ENCODE peak calls at places on chromosome 9, in five cellular contexts. N is H9, W is kidney epithelial cell, O is heart left ventricle, V is A549. D is an unnamed sample.

GRCh38 chr9:109317979-109318671 is 2.7 kb downstream of the EPB41L4B start:
- DNase-seq in N (peak), W (no peak), O (no peak), V (no peak), D (no peak)

GRCh38 chr9:114315723-114316363 is 7.1 kb upstream of the ORM1 start:
- DNase-seq in N (no peak), W (no peak), O (no peak), V (no peak), D (no peak)

GRCh38 chr9:116320180-116320799 is 166.7 kb downstream of the PAPPA start:
- DNase-seq in N (no peak), W (no peak), O (no peak), V (no peak), D (no peak)

GRCh38 chr9:89408628-89409101 is 89.2 kb downstream of the SEMA4D start:
- DNase-seq in N (no peak), W (no peak), O (no peak), V (no peak), D (no peak)

GRCh38 chr9:109585841-109586240 is 87.7 kb upstream of the PTPN3 start:
- DNase-seq in N (no peak), W (no peak), O (no peak), V (no peak), D (peak)

GRCh38 chr9:17521456-17521855 is 57.4 kb upstream of the SH3GL2 start:
- DNase-seq in N (no peak), W (no peak), O (no peak), V (no peak), D (no peak)

GRCh38 chr9:6226696-6227095 is 11.1 kb downstream of the IL33 start:
- DNase-seq in N (peak), W (no peak), O (no peak), V (no peak), D (no peak)

GRCh38 chr9:114348906-114349482 is 19.3 kb downstream of the ORM2 start:
- DNase-seq in N (peak), W (peak), O (no peak), V (peak), D (peak)

GRCh38 chr9:25716220-25716872 is 38.1 kb upstream of the TUSC1 start:
- DNase-seq in N (peak), W (peak), O (no peak), V (peak), D (peak)

GRCh38 chr9:109417585-109418544 is 80.2 kb downstream of the PTPN3 start:
- DNase-seq in N (no peak), W (no peak), O (no peak), V (no peak), D (no peak)

GRCh38 chr9:116952434-116952805 is 265.3 kb downstream of the TRIM32 start:
- DNase-seq in N (no peak), W (no peak), O (no peak), V (no peak), D (no peak)

GRCh38 chr9:15509931-15510788 is 610 bp downstream of the PSIP1 start:
- DNase-seq in N (peak), W (no peak), O (peak), V (peak), D (no peak)

GRCh38 chr9:88559661-88560060 is 24.7 kb downstream of the NXNL2 start:
- DNase-seq in N (no peak), W (no peak), O (no peak), V (peak), D (no peak)

GRCh38 chr9:78575041-78575440 is 278.1 kb downstream of the PSAT1 start:
- DNase-seq in N (no peak), W (no peak), O (no peak), V (no peak), D (no peak)

GRCh38 chr9:94600258-94600657 is 6.6 kb upstream of the FBP2 start:
- DNase-seq in N (no peak), W (no peak), O (no peak), V (no peak), D (no peak)

GRCh38 chr9:2676466-2676865 is 40.8 kb upstream of the KCNV2 start:
- DNase-seq in N (no peak), W (no peak), O (no peak), V (no peak), D (no peak)

GRCh38 chr9:35114921-35115341 is 731 bp downstream of the ATOSB start:
- DNase-seq in N (peak), W (no peak), O (peak), V (peak), D (peak)

GRCh38 chr9:97525451-97525850 is 24.0 kb downstream of the TMOD1 start:
- DNase-seq in N (no peak), W (no peak), O (no peak), V (no peak), D (no peak)

DNA sequence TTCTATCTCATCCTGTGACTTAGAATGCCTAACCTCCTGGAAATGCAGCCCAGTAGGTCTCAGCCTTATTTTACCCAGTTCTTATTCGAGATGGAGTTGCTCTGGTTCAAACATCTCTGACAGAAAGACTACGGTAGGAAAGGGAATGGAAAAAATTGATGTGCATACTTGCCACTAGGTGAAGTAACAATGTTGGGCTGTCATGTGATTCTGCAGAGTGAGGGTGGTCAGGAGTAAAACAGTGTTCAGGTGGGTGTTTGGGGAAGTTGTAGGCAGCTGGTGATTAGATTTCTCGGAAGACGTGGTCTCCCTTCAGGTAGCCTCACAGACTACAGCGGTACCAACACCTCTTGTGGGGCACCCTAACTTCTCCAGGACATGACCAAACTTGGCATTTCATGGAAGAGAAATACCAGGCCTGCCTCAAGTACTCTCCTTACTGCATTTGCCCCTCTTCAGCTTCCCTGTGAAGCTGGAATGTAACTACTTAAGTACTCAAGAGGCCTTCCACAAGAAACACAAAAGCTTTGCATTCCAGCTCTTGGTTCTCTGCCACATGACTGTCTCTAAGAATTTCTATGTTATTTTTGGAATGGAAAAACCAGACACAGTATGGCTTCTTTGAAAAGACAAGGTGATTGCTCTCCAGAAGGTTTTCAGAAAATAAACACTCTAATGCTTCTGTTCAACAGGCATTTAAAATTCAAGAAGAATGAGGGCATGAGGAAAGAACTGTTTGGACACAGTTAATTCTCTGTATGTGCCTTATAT is 17.4 kb upstream of the ENTREP1 start:
- DNase-seq in N (peak), W (peak), O (no peak), V (no peak), D (no peak)
- TF ChIP-seq CTCF in N (peak), W (no peak), O (no peak), V (no peak), D (no peak)

GRCh38 chr9:76459691-76460635 is 981 bp downstream of the GCNT1 start:
- DNase-seq in N (peak), W (no peak), O (no peak), V (peak), D (peak)
- TF ChIP-seq CTCF in N (peak), W (peak), O (no peak), V (no peak), D (peak)

GRCh38 chr9:132182609-132183073 is 20.8 kb downstream of the NTNG2 start:
- DNase-seq in N (no peak), W (no peak), O (no peak), V (peak), D (peak)
- TF ChIP-seq CTCF in N (peak), W (peak), O (no peak), V (no peak), D (peak)

DNA sequence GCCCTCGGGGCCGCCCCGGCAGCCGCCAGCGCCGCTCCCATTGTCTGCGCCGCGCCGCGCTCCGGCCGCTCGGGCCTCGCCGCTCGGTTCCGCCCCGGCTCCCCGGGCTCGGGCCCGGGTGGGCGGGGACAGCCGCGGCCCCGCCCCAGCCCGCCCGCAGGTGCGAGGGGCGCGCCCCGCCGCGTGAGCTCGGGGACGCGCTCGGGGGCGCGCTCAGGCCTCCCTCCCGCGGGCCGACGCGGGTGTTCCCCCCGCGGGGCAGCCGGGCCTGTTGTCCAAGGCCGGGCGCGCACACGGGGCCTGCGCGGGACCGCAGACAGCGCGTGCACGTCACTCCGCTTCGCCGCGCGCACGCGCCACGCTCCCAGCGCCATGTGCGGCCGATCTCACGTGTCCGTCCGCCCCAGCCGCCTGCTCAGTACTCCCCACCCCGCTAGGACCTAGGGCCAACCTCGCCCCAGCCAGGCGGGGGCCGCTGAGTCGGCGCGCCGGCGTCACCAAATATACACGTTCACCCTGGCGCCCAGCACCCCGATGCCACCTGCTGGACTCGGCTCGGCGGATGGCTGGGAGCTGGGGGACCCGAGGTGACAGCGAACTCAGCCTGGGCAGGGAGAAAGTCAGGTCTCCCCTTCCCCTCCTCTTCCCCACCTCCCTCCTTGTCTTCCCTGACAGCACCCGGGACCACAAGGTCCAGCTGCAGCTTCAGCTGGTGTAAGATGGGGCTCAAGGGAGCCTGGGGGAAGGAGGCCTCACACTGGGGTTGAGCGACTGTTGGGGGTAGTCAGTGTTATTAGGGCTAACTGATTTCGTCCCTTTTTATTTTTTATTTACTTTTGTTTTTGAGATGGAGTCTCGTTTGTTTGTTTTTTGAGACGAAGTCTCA is 14.3 kb downstream of the GBGT1 start:
- DNase-seq in N (peak), W (no peak), O (peak), V (peak), D (peak)
- TF ChIP-seq CTCF in N (peak), W (peak), O (peak), V (peak), D (no peak)

DNA sequence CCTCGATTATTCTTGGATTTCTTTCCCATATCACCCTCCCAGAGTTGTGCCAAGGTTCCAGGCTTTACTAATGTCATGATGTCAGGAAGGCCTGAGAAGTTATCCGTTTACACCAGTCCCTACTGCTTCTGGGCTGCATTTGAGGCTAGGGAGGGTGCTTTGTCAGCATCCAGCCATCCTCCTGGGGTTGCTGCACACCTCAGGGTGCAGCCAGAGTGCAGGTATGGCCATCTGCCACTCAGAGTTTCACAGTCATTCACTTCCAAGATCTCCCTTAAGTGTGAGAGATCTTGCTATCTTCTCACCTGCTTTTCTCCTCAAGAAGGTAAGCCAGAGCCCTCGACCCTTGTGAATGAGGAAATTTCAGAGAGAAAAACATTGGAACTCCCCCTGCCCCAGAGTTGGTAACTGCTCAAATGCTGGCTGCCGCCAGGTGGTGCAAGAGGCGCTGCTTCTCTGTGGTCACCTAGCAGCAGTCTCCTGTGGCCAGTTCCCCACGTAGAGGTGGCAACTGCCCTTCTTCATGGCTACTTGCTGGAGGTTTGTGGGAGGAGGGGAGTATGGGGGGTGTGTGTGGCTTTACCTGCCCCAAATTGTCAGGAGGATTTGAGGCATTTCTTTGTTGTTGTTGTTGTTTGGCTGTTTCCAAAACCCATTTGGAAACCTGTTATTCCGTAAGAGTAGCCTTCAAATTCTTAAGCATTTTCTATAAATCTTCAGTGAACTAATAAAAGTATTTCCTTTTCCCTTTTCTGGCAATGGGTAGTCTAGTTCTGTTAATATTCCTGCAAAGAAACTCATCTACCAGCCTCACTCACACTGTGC is 259.6 kb upstream of the DMRT1 start:
- DNase-seq in N (peak), W (no peak), O (no peak), V (peak), D (peak)
- TF ChIP-seq CTCF in N (peak), W (peak), O (no peak), V (peak), D (peak)

DNA sequence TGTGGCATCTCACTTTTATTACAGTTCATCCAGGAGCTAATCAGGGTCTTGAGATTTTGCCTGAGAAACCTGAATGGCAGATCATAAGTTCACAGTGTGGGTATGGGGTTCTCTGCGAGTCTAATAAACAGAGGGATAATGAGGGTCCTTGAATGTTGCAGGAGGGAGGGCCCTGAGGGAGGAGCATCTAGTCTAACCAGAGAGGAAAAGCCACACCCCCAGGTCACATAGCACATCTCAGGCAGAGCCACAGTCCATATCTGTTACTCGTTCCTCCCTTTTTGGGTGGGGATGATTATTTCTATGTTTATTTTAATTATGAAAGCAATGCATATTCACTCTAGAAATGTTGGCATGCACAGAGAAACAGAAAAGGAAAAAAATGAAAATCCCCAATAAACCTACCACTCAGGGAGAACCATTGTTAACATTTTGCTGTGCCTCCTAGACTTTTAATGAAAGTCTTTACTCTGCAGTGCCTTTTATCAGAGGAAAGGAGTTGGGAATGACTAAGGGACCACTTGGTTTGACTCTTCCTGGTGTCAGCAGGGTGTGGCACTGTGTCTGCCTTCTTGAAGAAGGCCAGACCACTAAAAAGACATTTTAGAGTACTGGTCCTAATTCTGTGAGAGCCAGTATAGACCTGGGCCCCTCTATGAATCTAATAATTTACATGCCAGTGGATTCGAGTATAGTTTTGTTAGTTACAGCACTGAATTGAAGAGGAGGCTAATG is 2.8 kb downstream of the GALNT12 start:
- DNase-seq in N (no peak), W (no peak), O (no peak), V (no peak), D (no peak)
- TF ChIP-seq CTCF in N (no peak), W (no peak), O (no peak), V (no peak), D (no peak)

DNA sequence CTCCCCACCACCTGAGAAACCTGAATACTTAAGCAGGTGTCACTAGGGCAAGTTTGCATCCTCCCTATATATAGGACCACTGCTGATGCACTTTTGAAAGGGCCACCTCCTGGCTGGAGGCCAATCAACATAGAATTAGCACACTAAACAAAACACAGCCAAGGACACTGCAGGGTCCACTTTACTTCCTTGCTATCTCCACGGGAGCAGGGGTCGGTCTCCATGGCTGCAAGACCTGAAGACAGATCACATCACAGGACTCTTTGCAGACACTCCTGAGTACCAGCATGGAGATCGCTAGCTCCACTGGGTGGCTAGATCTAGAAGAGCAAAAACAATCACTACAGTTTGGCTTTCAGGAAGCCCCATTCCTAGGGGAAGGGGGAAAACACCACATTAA is 72.3 kb downstream of the C9orf153 start:
- DNase-seq in N (peak), W (no peak), O (no peak), V (peak), D (no peak)
- TF ChIP-seq CTCF in N (peak), W (no peak), O (no peak), V (no peak), D (no peak)

DNA sequence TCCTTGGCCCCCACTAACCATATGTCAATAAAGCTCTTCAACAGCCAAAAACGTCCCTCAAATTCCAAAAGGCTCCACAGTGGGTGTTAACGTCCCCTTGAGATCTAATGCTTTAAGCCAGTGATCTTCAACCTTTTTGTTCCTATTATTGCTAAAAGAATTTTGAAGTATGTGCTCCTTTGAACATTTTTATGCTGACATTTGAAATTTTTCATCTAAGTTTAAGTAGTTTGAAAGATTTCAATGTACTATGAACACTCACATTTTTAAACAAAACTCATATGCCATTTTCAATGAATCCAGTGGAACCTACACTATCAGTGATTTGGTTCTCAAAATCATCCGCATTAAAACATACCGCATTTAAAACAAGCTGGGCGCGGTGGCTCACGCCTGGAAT is 29.9 kb downstream of the AUH start:
- DNase-seq in N (no peak), W (no peak), O (no peak), V (no peak), D (no peak)
- TF ChIP-seq CTCF in N (no peak), W (no peak), O (no peak), V (no peak), D (no peak)

GRCh38 chr9:91546574-91546973 is 122.9 kb upstream of the NFIL3 start:
- DNase-seq in N (no peak), W (peak), O (no peak), V (no peak), D (no peak)
- TF ChIP-seq CTCF in N (no peak), W (no peak), O (no peak), V (no peak), D (no peak)

D was measured in nephron progenitor cell.